ENCODE peak calls at places on chromosomes 6 and 20, in four cellular contexts. E is fibroblast of mammary gland, X is fibroblast of the aortic adventitia, Z is breast epithelium. B is an unnamed sample.

GRCh38 chr20:4102381-4102780 is 87.0 kb upstream of the RNF24 start:
- DNase-seq in E (peak; percentile 90), X (no peak), Z (no peak), B (no peak)

GRCh38 chr6:144782634-144783033 is 497.5 kb downstream of the UTRN start:
- DNase-seq in E (no peak), X (no peak), Z (no peak), B (no peak)

GRCh38 chr6:1125297-1125696 is 186.6 kb upstream of the FOXQ1 start:
- DNase-seq in E (no peak), X (no peak), Z (no peak), B (no peak)

GRCh38 chr6:30782425-30783014 is 38.2 kb upstream of the IER3 start:
- DNase-seq in E (peak; percentile 63), X (peak; percentile 71), Z (no peak), B (no peak)

GRCh38 chr6:135759831-135760230 is 91.7 kb upstream of the PDE7B start:
- DNase-seq in E (peak; percentile 11), X (no peak), Z (no peak), B (no peak)

GRCh38 chr6:138001750-138002349 is 105.4 kb downstream of the PERP start:
- DNase-seq in E (peak; percentile 53), X (peak; percentile 73), Z (peak; percentile 63), B (peak; percentile 48)

GRCh38 chr6:91653954-91654843 is 1067.3 kb upstream of the MAP3K7 start:
- DNase-seq in E (no peak), X (no peak), Z (no peak), B (no peak)

GRCh38 chr6:155050311-155050710 is 55.2 kb downstream of the TIAM2 start:
- DNase-seq in E (no peak), X (no peak), Z (no peak), B (no peak)

GRCh38 chr6:12069891-12070529 is 57.9 kb downstream of the HIVEP1 start:
- DNase-seq in E (no peak), X (no peak), Z (no peak), B (no peak)

GRCh38 chr20:63546686-63547483 is 664 bp downstream of the SRMS start:
- DNase-seq in E (no peak), X (no peak), Z (no peak), B (no peak)

GRCh38 chr20:32574296-32575226 is 10.6 kb downstream of the NOL4L start:
- DNase-seq in E (peak; percentile 82), X (peak; percentile 83), Z (no peak), B (no peak)

GRCh38 chr6:158270389-158271127 is 41.7 kb upstream of the TULP4 start:
- DNase-seq in E (no peak), X (no peak), Z (no peak), B (no peak)

GRCh38 chr6:25053875-25054371 is 118.2 kb upstream of the RIPOR2 start:
- DNase-seq in E (peak; percentile 88), X (peak; percentile 77), Z (no peak), B (no peak)

GRCh38 chr6:158972241-158973233 is 27.5 kb downstream of the RSPH3 start:
- DNase-seq in E (peak; percentile 66), X (peak; percentile 83), Z (no peak), B (no peak)

GRCh38 chr6:42175860-42176259 is 2.7 kb downstream of the GUCA1A start:
- DNase-seq in E (no peak), X (no peak), Z (no peak), B (no peak)

GRCh38 chr6:50145125-50145524 is 95.4 kb upstream of the DEFB112 start:
- DNase-seq in E (peak; percentile 3), X (no peak), Z (no peak), B (no peak)

GRCh38 chr6:72740135-72740534 is 118.3 kb downstream of the KCNQ5 start:
- DNase-seq in E (no peak), X (no peak), Z (no peak), B (no peak)

GRCh38 chr6:154763650-154764049 is 30.4 kb downstream of the SCAF8 start:
- DNase-seq in E (peak; percentile 19), X (no peak), Z (no peak), B (no peak)

GRCh38 chr20:39941235-39941634 is 747.8 kb downstream of the MAFB start:
- DNase-seq in E (no peak), X (no peak), Z (peak; percentile 37), B (no peak)

GRCh38 chr6:41636803-41637178 is 1.5 kb upstream of the MDFI start:
- DNase-seq in E (no peak), X (no peak), Z (peak; percentile 77), B (no peak)

GRCh38 chr20:59765599-59766177 is 161.3 kb downstream of the PHACTR3 start:
- DNase-seq in E (peak; percentile 1), X (no peak), Z (no peak), B (no peak)

GRCh38 chr6:21808045-21808470 is 214.5 kb downstream of the SOX4 start:
- DNase-seq in E (peak; percentile 86), X (peak; percentile 68), Z (peak; percentile 23), B (no peak)

GRCh38 chr6:126170875-126171489 is 168.9 kb upstream of the CENPW start:
- DNase-seq in E (peak; percentile 38), X (peak; percentile 42), Z (no peak), B (no peak)

GRCh38 chr6:136739071-136739470 is 53.2 kb downstream of the MAP3K5 start:
- DNase-seq in E (no peak), X (no peak), Z (no peak), B (no peak)

GRCh38 chr6:13573669-13574110 is 711 bp upstream of the SIRT5 start:
- DNase-seq in E (peak; percentile 65), X (peak; percentile 27), Z (no peak), B (no peak)

GRCh38 chr20:35387334-35387733 is 24.4 kb downstream of the UQCC1 start:
- DNase-seq in E (peak; percentile 83), X (peak; percentile 55), Z (no peak), B (no peak)

GRCh38 chr20:37907677-37908397 is 4.9 kb downstream of the VSTM2L start:
- DNase-seq in E (peak; percentile 72), X (peak; percentile 78), Z (no peak), B (no peak)

GRCh38 chr6:2748183-2748582 is 2.5 kb downstream of the MYLK4 start:
- DNase-seq in E (no peak), X (no peak), Z (no peak), B (no peak)

GRCh38 chr6:24864345-24864744 is 65.6 kb upstream of the ARMH2 start:
- DNase-seq in E (peak; percentile 82), X (no peak), Z (no peak), B (no peak)

GRCh38 chr20:62066983-62067433 is 1.3 kb upstream of the TAF4 start:
- DNase-seq in E (no peak), X (peak; percentile 27), Z (no peak), B (no peak)

GRCh38 chr20:6122873-6123649 is at the start of gene FERMT1:
- DNase-seq in E (peak; percentile 66), X (peak; percentile 66), Z (no peak), B (no peak)

GRCh38 chr6:41199427-41200246 is 1.3 kb downstream of the TREML2 start:
- DNase-seq in E (no peak), X (no peak), Z (no peak), B (no peak)

GRCh38 chr20:21182832-21183563 is 57.1 kb downstream of the KIZ start:
- DNase-seq in E (peak; percentile 93), X (peak; percentile 82), Z (no peak), B (no peak)

GRCh38 chr20:24273251-24273650 is 196.2 kb upstream of the SYNDIG1 start:
- DNase-seq in E (no peak), X (no peak), Z (no peak), B (no peak)

GRCh38 chr6:33373950-33374349 is 17.7 kb upstream of the KIFC1 start:
- DNase-seq in E (no peak), X (no peak), Z (no peak), B (no peak)

GRCh38 chr20:6636209-6637159 is 131.0 kb upstream of the BMP2 start:
- DNase-seq in E (peak; percentile 69), X (peak; percentile 77), Z (no peak), B (no peak)

GRCh38 chr6:132234356-132234755 is 166.9 kb downstream of the MOXD1 start:
- DNase-seq in E (no peak), X (no peak), Z (no peak), B (no peak)

GRCh38 chr20:41738584-41739193 is 120.5 kb upstream of the CHD6 start:
- DNase-seq in E (peak; percentile 45), X (peak; percentile 53), Z (peak; percentile 23), B (no peak)

GRCh38 chr20:58420798-58421496 is 31.9 kb downstream of the VAPB start:
- DNase-seq in E (peak; percentile 81), X (peak; percentile 66), Z (no peak), B (no peak)

GRCh38 chr6:97440590-97441176 is 157.7 kb upstream of the MMS22L start:
- DNase-seq in E (peak; percentile 33), X (peak; percentile 25), Z (no peak), B (no peak)

GRCh38 chr6:79137671-79138070 is 59.6 kb upstream of the PHIP start:
- DNase-seq in E (peak; percentile 52), X (no peak), Z (no peak), B (no peak)
- TF ChIP-seq CTCF in E (no peak), X (no peak), Z (no peak), B (no peak)

GRCh38 chr6:142823579-142823902 is 121.4 kb downstream of the HIVEP2 start:
- DNase-seq in E (no peak), X (no peak), Z (no peak), B (no peak)
- TF ChIP-seq CTCF in E (no peak), X (no peak), Z (no peak), B (no peak)

DNA sequence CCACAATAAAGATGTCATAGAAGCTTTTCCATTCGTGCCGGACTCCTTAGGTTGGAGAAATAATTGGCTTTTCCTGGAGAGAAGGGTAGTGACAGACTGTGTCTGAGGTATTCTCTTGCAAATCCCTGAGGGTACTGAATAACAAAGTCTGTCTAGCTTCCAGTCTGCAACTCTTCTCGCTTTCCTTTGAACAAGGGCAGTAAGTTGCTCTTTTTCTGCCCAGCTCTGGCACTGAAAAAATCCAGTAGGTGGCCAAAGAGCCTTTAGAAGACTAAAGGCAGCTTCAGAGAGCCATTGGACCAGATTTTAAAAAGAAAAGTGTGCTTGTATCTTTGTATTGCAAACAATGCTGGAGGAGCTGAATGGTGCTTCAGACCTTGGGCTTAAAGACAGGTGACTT is 20.7 kb upstream of the RREB1 start:
- DNase-seq in E (peak; percentile 36), X (peak; percentile 49), Z (no peak), B (no peak)
- TF ChIP-seq CTCF in E (peak; percentile 24), X (peak; percentile 47), Z (no peak), B (no peak)

GRCh38 chr20:515696-516095 is 27.9 kb downstream of the CSNK2A1 start:
- DNase-seq in E (no peak), X (no peak), Z (no peak), B (no peak)

GRCh38 chr20:517221-517620 is 26.4 kb downstream of the CSNK2A1 start:
- DNase-seq in E (no peak), X (peak; percentile 28), Z (no peak), B (no peak)

GRCh38 chr20:507933-508332 is 35.7 kb downstream of the CSNK2A1 start:
- DNase-seq in E (no peak), X (no peak), Z (no peak), B (no peak)

DNA sequence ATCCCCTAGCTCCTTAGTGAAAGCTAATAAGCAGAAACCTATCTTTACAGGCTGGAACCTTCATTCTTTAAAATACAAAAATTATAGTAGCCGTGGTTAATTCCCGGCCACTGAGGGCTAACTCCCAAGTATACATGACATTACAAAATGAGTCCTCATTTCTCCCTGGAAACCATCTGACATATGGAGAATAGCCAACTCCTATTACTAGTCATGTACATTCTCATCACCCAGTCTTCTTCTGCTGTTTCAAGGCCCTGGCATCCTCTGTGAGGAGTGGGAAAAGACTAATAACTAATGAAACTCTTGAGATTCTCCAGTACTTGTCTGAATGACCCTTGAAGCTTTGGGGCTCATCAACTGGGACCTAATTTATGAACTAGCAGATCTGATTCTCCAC is 30.2 kb downstream of the CSNK2A1 start:
- DNase-seq in E (peak; percentile 52), X (peak; percentile 18), Z (no peak), B (no peak)
- TF ChIP-seq CTCF in E (no peak), X (no peak), Z (no peak), B (no peak)